ENCODE peak calls at places on chromosome 11, in four cellular contexts. F, A, D and G are unnamed samples.

GRCh38 chr11:7571640-7572000 is 57.8 kb downstream of the PPFIBP2 start:
- DNase-seq in F (peak), A (peak), D (peak), G (peak)

GRCh38 chr11:44833221-44833620 is 106.5 kb downstream of the TSPAN18 start:
- DNase-seq in F (no peak), A (no peak), D (no peak), G (no peak)

GRCh38 chr11:19370100-19370861 is 129.5 kb upstream of the E2F8 start:
- DNase-seq in F (no peak), A (no peak), D (no peak), G (no peak)

GRCh38 chr11:27718853-27719574 is 18.8 kb upstream of the BDNF start:
- DNase-seq in F (peak), A (peak), D (no peak), G (no peak)

GRCh38 chr11:61966673-61967176 is 709 bp downstream of the FTH1 start:
- DNase-seq in F (peak), A (peak), D (no peak), G (no peak)

GRCh38 chr11:119525180-119525854 is 102.3 kb upstream of the THY1 start:
- DNase-seq in F (no peak), A (no peak), D (no peak), G (no peak)

GRCh38 chr11:3169952-3170755 is 5.0 kb upstream of the OSBPL5 start:
- DNase-seq in F (no peak), A (no peak), D (no peak), G (no peak)

GRCh38 chr11:67384851-67385366 is 6.9 kb upstream of the RAD9A start:
- DNase-seq in F (no peak), A (no peak), D (no peak), G (no peak)

GRCh38 chr11:105181100-105181499 is 41.5 kb upstream of the CARD18 start:
- DNase-seq in F (no peak), A (no peak), D (no peak), G (no peak)

GRCh38 chr11:29119691-29120328 is 897.0 kb downstream of the KCNA4 start:
- DNase-seq in F (no peak), A (no peak), D (no peak), G (peak)

GRCh38 chr11:46307369-46307768 is 29.9 kb downstream of the CREB3L1 start:
- DNase-seq in F (no peak), A (no peak), D (no peak), G (no peak)

GRCh38 chr11:75562048-75562835 is at the start of gene SERPINH1:
- DNase-seq in F (peak), A (peak), D (peak), G (no peak)
- TF ChIP-seq REST in F (no peak), A (no peak), D (no peak), G (no peak)

GRCh38 chr11:118079507-118079906 is 2.6 kb downstream of the TMPRSS4 start:
- DNase-seq in F (no peak), A (no peak), D (no peak), G (no peak)

GRCh38 chr11:118081241-118081958 is 4.5 kb downstream of the TMPRSS4 start:
- DNase-seq in F (no peak), A (no peak), D (no peak), G (no peak)

GRCh38 chr11:118080296-118080695 is 3.4 kb downstream of the TMPRSS4 start:
- DNase-seq in F (no peak), A (no peak), D (no peak), G (no peak)

GRCh38 chr11:118076754-118077281 is at the start of gene TMPRSS4:
- DNase-seq in F (peak), A (no peak), D (no peak), G (no peak)

GRCh38 chr11:118078972-118079411 is 2.1 kb downstream of the TMPRSS4 start:
- DNase-seq in F (no peak), A (no peak), D (no peak), G (no peak)
- TF ChIP-seq REST in F (no peak), A (no peak), D (no peak), G (no peak)

GRCh38 chr11:134418119-134418840 is 6.2 kb upstream of the B3GAT1 start:
- DNase-seq in F (peak), A (peak), D (no peak), G (no peak)
- TF ChIP-seq REST in F (peak), A (peak), D (peak), G (peak)

GRCh38 chr11:77095551-77096490 is 6.8 kb upstream of the OMP start:
- DNase-seq in F (no peak), A (no peak), D (peak), G (no peak)
- TF ChIP-seq REST in F (no peak), A (no peak), D (no peak), G (no peak)

DNA sequence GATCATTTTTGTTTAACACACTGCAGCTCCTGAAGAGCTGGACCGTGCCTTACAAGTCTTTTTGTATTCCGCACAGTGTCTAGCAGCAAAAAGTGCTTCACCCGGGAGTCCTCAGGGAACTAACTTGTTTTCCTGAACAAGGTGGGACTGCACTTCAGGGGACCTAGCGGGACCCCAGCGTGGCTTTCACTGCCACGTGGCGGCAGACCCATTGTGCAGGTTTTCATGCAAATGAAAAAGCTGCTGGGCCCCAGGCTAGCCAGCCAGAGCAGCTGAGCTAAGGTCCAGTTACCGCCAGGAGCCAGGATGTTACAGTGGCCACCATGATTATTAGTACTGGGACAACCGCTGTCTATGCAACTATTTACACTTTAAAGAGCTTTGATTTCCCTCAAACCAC is 90.6 kb downstream of the FAR1 start:
- DNase-seq in F (no peak), A (no peak), D (no peak), G (no peak)
- TF ChIP-seq REST in F (no peak), A (no peak), D (no peak), G (no peak)

GRCh38 chr11:68677432-68677831 is 6.9 kb upstream of the GAL start:
- DNase-seq in F (peak), A (peak), D (peak), G (peak)
- TF ChIP-seq REST in F (no peak), A (peak), D (no peak), G (no peak)

DNA sequence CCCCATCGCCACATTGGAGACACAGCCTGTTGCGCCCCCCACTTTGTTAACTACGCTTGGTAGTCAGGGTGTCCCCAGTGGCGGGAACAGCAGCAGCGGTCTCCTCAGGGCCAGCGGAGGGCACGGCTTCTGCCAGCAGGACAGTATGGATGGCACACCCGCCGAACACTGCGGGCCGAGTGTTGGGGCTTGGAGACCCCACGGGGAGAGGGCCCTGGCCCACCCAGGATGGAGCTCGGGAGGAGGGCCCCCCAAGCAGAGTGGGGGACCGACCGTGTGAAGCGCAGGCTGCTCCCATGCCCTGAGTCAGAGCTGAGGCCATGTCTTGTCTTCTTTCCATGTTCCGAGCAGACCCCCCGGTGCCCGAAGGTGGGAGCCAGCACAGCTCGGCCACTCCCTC is 17.8 kb downstream of the MRPL23 start:
- DNase-seq in F (no peak), A (no peak), D (no peak), G (no peak)
- TF ChIP-seq REST in F (no peak), A (no peak), D (no peak), G (no peak)

GRCh38 chr11:10808553-10809372 is at the start of gene EIF4G2:
- DNase-seq in F (peak), A (peak), D (peak), G (peak)
- TF ChIP-seq REST in F (no peak), A (peak), D (no peak), G (no peak)

DNA sequence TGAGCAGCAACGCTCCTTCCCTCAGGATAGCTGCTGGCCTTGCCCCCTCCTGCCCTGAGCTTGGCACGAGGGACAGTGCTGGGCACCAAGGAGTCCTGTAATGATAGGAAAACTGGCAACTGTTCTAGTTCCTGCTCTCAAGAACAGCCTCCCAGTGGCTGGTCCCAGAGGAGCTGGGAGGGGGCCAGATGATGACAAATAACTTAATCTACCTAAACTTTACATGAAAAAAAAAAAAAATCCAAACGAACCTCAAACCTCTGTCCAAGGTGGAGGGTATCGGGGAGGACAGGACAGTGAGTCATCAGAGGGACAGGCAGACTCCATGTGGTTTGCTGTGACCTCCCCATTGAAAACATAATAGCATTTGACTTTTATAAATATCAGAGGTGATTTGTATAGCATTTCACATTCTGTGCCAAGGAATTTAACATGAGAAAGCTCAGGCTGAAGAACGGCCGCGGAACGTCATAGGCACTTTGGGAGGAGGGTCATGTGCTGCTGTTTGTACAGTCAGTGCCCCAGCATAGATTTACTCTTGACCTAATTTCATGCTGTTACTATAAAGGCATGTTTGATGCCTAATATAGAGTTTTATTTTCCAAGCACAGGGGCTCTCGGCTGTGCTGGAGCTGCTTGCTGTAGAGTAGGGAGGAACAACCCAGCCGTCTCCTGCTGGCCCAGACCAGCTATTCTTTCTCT is 98.2 kb upstream of the NNMT start:
- DNase-seq in F (no peak), A (no peak), D (no peak), G (no peak)
- TF ChIP-seq REST in F (no peak), A (peak), D (no peak), G (no peak)